ENCODE peak calls at places on chromosomes 5 and 9, in eight cellular contexts. A is upper lobe of right lung, M is left lung, X is A549, Z is DND-41, E is left ventricle myocardium inferior, G is aorta, J is thoracic aorta. W is an unnamed sample.

GRCh38 chr5:76401801-76402250 is 1.3 kb upstream of the IQGAP2 start:
- DNase-seq in A (peak; percentile 73), M (peak; percentile 39), X (no peak), Z (no peak), E (no peak), G (no peak), J (no peak), W (peak; percentile 38)

GRCh38 chr5:136963521-136963920 is 535.6 kb downstream of the SPOCK1 start:
- DNase-seq in A (no peak), M (no peak), X (no peak), Z (no peak), E (no peak), G (no peak), J (no peak), W (no peak)

GRCh38 chr9:68750786-68751185 is 45.7 kb downstream of the PIP5K1B start:
- DNase-seq in A (no peak), M (no peak), X (no peak), Z (no peak), E (no peak), G (no peak), J (no peak), W (no peak)

GRCh38 chr9:108866001-108866420 is 3.9 kb downstream of the ACTL7A start:
- DNase-seq in A (no peak), M (no peak), X (no peak), Z (no peak), E (no peak), G (no peak), J (no peak), W (no peak)

GRCh38 chr5:172959824-172960799 is 888 bp downstream of the RPL26L1 start:
- DNase-seq in A (no peak), M (no peak), X (no peak), Z (peak; percentile 17), E (no peak), G (no peak), J (no peak), W (no peak)

GRCh38 chr5:66888613-66889012 is 292.4 kb downstream of the MAST4 start:
- DNase-seq in A (no peak), M (no peak), X (no peak), Z (no peak), E (no peak), G (no peak), J (no peak), W (no peak)

GRCh38 chr9:135525241-135526088 is 4.2 kb downstream of the LCN1 start:
- DNase-seq in A (peak; percentile 51), M (peak; percentile 25), X (no peak), Z (no peak), E (no peak), G (no peak), J (no peak), W (no peak)

GRCh38 chr5:69415584-69415958 is 655 bp downstream of the MARVELD2 start:
- DNase-seq in A (peak; percentile 67), M (no peak), X (no peak), Z (no peak), E (no peak), G (no peak), J (no peak), W (no peak)

GRCh38 chr9:95753762-95754465 is 121.6 kb upstream of the ERCC6L2 start:
- DNase-seq in A (no peak), M (no peak), X (no peak), Z (no peak), E (peak; percentile 48), G (no peak), J (no peak), W (no peak)

GRCh38 chr9:19149230-19149629 is 21.9 kb upstream of the PLIN2 start:
- DNase-seq in A (no peak), M (no peak), X (no peak), Z (no peak), E (no peak), G (no peak), J (no peak), W (no peak)

GRCh38 chr5:15634771-15635347 is 134.9 kb downstream of the FBXL7 start:
- DNase-seq in A (no peak), M (no peak), X (no peak), Z (no peak), E (no peak), G (no peak), J (no peak), W (no peak)

GRCh38 chr5:34439601-34440000 is 216.5 kb upstream of the RAI14 start:
- DNase-seq in A (no peak), M (no peak), X (no peak), Z (no peak), E (no peak), G (no peak), J (no peak), W (no peak)

GRCh38 chr5:56632199-56632598 is 183.2 kb upstream of the MAP3K1 start:
- DNase-seq in A (no peak), M (no peak), X (no peak), Z (no peak), E (no peak), G (no peak), J (no peak), W (no peak)

GRCh38 chr5:149113669-149114068 is 27.6 kb upstream of the ABLIM3 start:
- DNase-seq in A (no peak), M (no peak), X (no peak), Z (no peak), E (no peak), G (no peak), J (no peak), W (no peak)

GRCh38 chr9:23829580-23830458 is 3.8 kb upstream of the ELAVL2 start:
- DNase-seq in A (no peak), M (no peak), X (no peak), Z (no peak), E (no peak), G (no peak), J (no peak), W (no peak)

GRCh38 chr5:15794117-15794985 is 294.4 kb downstream of the FBXL7 start:
- DNase-seq in A (no peak), M (no peak), X (no peak), Z (no peak), E (no peak), G (no peak), J (no peak), W (no peak)

GRCh38 chr5:102554092-102554491 is 55.3 kb upstream of the SLCO6A1 start:
- DNase-seq in A (no peak), M (no peak), X (no peak), Z (no peak), E (no peak), G (no peak), J (no peak), W (no peak)

GRCh38 chr5:179290681-179291540 is 54.4 kb downstream of the ADAMTS2 start:
- DNase-seq in A (peak; percentile 65), M (peak; percentile 21), X (no peak), Z (no peak), E (no peak), G (peak; percentile 35), J (no peak), W (no peak)

GRCh38 chr5:89337-90286 is 2.4 kb upstream of the PLEKHG4B start:
- DNase-seq in A (no peak), M (no peak), X (no peak), Z (no peak), E (no peak), G (no peak), J (no peak), W (no peak)
- H3K4me1 ChIP-seq in A (no peaks in the 10 kb centered on the region), M (no peaks in the 10 kb centered on the region), X (peaks cover 5% of the 10 kb centered on the region), Z (no peaks in the 10 kb centered on the region), E (peaks cover 11% of the 10 kb centered on the region), G (no peaks in the 10 kb centered on the region), J (no peaks in the 10 kb centered on the region), W (no peaks in the 10 kb centered on the region)

DNA sequence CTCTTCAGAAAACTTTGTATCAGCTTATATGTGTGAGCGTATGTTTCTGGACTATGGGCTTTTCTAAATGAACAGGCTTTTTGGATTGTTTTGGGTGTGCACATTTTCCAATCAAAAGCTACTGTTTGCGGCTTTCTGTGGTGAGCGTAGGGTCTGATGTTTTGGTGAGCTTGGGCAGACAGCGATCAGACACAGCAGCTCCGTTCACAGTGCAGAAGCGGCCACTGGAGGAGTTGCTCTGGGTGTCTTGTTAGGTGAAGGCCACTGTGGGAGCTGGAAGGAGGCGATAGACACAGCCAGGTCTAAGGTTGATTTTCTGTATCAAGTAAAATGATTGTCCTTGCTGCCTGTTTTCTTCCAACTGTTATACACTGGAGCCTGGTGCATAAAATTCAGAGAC is 11.1 kb downstream of the PRRC2B start:
- DNase-seq in A (no peak), M (no peak), X (no peak), Z (no peak), E (no peak), G (peak; percentile 32), J (no peak), W (no peak)
- H3K4me1 ChIP-seq in A (peaks cover 95% of the 10 kb centered on the region), M (peaks cover 75% of the 10 kb centered on the region), X (peaks cover 95% of the 10 kb centered on the region), Z (peaks cover 17% of the 10 kb centered on the region), E (peaks cover 100% of the 10 kb centered on the region), G (peaks cover 6% of the 10 kb centered on the region), J (peaks cover 84% of the 10 kb centered on the region), W (peaks cover 92% of the 10 kb centered on the region)

GRCh38 chr9:71761938-71762353 is 6.4 kb downstream of the CEMIP2 start:
- DNase-seq in A (no peak), M (no peak), X (no peak), Z (no peak), E (no peak), G (no peak), J (no peak), W (peak; percentile 68)
- H3K4me1 ChIP-seq in A (peaks cover 63% of the 10 kb centered on the region), M (peaks cover 52% of the 10 kb centered on the region), X (peaks cover 87% of the 10 kb centered on the region), Z (no peaks in the 10 kb centered on the region), E (peaks cover 46% of the 10 kb centered on the region), G (no peaks in the 10 kb centered on the region), J (peaks cover 21% of the 10 kb centered on the region), W (peaks cover 93% of the 10 kb centered on the region)

GRCh38 chr5:54415147-54415546 is 40.4 kb upstream of the HSPB3 start:
- DNase-seq in A (no peak), M (no peak), X (no peak), Z (no peak), E (no peak), G (no peak), J (no peak), W (no peak)
- H3K4me1 ChIP-seq in A (no peaks in the 10 kb centered on the region), M (no peaks in the 10 kb centered on the region), X (no peaks in the 10 kb centered on the region), Z (no peaks in the 10 kb centered on the region), E (peaks cover 8% of the 10 kb centered on the region), G (no peaks in the 10 kb centered on the region), J (no peaks in the 10 kb centered on the region), W (no peaks in the 10 kb centered on the region)

DNA sequence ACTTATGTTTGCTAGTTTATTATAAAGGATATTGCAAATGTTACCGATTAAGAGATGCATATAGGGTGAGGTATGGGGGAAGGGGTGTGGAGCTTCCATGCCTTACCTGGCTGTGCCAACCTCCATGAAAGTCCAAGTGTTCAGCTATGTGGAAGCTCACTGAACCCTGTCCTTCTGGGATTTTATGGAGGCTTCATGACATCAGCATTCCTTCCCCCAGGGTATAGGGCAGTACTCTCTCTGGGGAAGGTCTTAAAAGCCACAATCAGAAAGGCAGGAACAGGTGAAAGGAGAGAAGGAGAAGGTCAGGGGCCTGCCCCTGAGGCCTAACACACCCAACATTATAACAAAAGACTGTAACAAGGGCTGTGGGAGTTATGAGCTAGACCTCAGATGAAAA is 592.6 kb downstream of the PDE4D start:
- DNase-seq in A (no peak), M (no peak), X (no peak), Z (no peak), E (no peak), G (no peak), J (no peak), W (no peak)
- H3K4me1 ChIP-seq in A (no peaks in the 10 kb centered on the region), M (no peaks in the 10 kb centered on the region), X (peaks cover 63% of the 10 kb centered on the region), Z (no peaks in the 10 kb centered on the region), E (peaks cover 33% of the 10 kb centered on the region), G (no peaks in the 10 kb centered on the region), J (peaks cover 4% of the 10 kb centered on the region), W (no peaks in the 10 kb centered on the region)

W was measured in CD4-positive, CD25-positive, alpha-beta regulatory T cell.